ENCODE peak calls at places on chromosomes 4 and X, in eight cellular contexts. P, N, K, C, W, E, D and L are unnamed samples.

GRCh38 chrX:132393090-132393884 is 95.6 kb downstream of the MBNL3 start:
- DNase-seq in P (no peak), N (no peak), K (no peak), C (no peak), W (peak; percentile 16), E (no peak), D (no peak), L (no peak)

GRCh38 chr4:159267023-159267939 is 164.4 kb downstream of the RAPGEF2 start:
- DNase-seq in P (peak; percentile 46), N (no peak), K (no peak), C (no peak), W (no peak), E (no peak), D (peak; percentile 48), L (no peak)

GRCh38 chr4:172666711-172667368 is 501.8 kb upstream of the GALNT7 start:
- DNase-seq in P (no peak), N (no peak), K (peak; percentile 16), C (no peak), W (peak; percentile 72), E (no peak), D (peak; percentile 22), L (no peak)

GRCh38 chr4:154643493-154643892 is 31.0 kb upstream of the FGG start:
- DNase-seq in P (no peak), N (no peak), K (no peak), C (no peak), W (no peak), E (no peak), D (no peak), L (no peak)

GRCh38 chr4:28209371-28209924 is 1348.8 kb downstream of the STIM2 start:
- DNase-seq in P (no peak), N (no peak), K (no peak), C (no peak), W (peak; percentile 21), E (no peak), D (no peak), L (no peak)

GRCh38 chr4:167956676-167957075 is 135.7 kb upstream of the ANXA10 start:
- DNase-seq in P (peak; percentile 18), N (no peak), K (no peak), C (no peak), W (no peak), E (no peak), D (peak; percentile 12), L (no peak)

GRCh38 chrX:15269618-15270521 is at the start of gene ASB9:
- DNase-seq in P (peak; percentile 66), N (no peak), K (peak; percentile 96), C (peak; percentile 61), W (no peak), E (no peak), D (peak; percentile 34), L (no peak)

GRCh38 chr4:54228064-54228527 is 997 bp upstream of the PDGFRA start:
- DNase-seq in P (peak; percentile 96), N (no peak), K (peak; percentile 55), C (peak; percentile 81), W (peak; percentile 37), E (peak; percentile 43), D (peak; percentile 82), L (peak; percentile 85)

GRCh38 chr4:13173974-13174373 is 310.2 kb downstream of the RAB28 start:
- DNase-seq in P (peak; percentile 51), N (no peak), K (no peak), C (no peak), W (no peak), E (no peak), D (no peak), L (peak; percentile 78)

GRCh38 chr4:86223472-86223871 is 136.4 kb downstream of the MAPK10 start:
- DNase-seq in P (peak; percentile 67), N (no peak), K (peak; percentile 60), C (no peak), W (peak; percentile 63), E (peak; percentile 37), D (peak; percentile 13), L (no peak)

GRCh38 chr4:5338511-5338910 is 287.2 kb downstream of the STK32B start:
- DNase-seq in P (no peak), N (no peak), K (no peak), C (no peak), W (peak; percentile 29), E (no peak), D (no peak), L (no peak)

GRCh38 chrX:70755850-70756249 is 152.7 kb downstream of the TEX11 start:
- DNase-seq in P (no peak), N (peak; percentile 52), K (no peak), C (peak; percentile 26), W (no peak), E (peak; percentile 6), D (no peak), L (no peak)

GRCh38 chr4:98642991-98643426 is 15.4 kb downstream of the TSPAN5 start:
- DNase-seq in P (peak; percentile 49), N (no peak), K (peak; percentile 71), C (no peak), W (no peak), E (no peak), D (peak; percentile 89), L (no peak)

GRCh38 chrX:618761-619450 is 11.7 kb upstream of the SHOX start:
- DNase-seq in P (no peak), N (no peak), K (no peak), C (no peak), W (no peak), E (no peak), D (no peak), L (no peak)

GRCh38 chrX:10486373-10486772 is 134.0 kb downstream of the MID1 start:
- DNase-seq in P (peak; percentile 75), N (no peak), K (peak; percentile 38), C (no peak), W (no peak), E (no peak), D (peak; percentile 84), L (no peak)

GRCh38 chr4:158090323-158090722 is 82.5 kb downstream of the GASK1B start:
- DNase-seq in P (peak; percentile 56), N (no peak), K (no peak), C (no peak), W (peak; percentile 2), E (peak; percentile 10), D (peak; percentile 11), L (no peak)

GRCh38 chr4:128519163-128519810 is 231.7 kb upstream of the PGRMC2 start:
- DNase-seq in P (peak; percentile 34), N (no peak), K (no peak), C (no peak), W (no peak), E (no peak), D (peak; percentile 23), L (no peak)

GRCh38 chrX:154020500-154021115 is 906 bp upstream of the IRAK1 start:
- DNase-seq in P (no peak), N (no peak), K (peak; percentile 16), C (no peak), W (no peak), E (no peak), D (no peak), L (no peak)

GRCh38 chr4:10612476-10612875 is 72.1 kb downstream of the CLNK start:
- DNase-seq in P (no peak), N (no peak), K (no peak), C (no peak), W (no peak), E (no peak), D (no peak), L (no peak)

GRCh38 chr4:120096508-120097297 is 30.1 kb upstream of the MAD2L1 start:
- DNase-seq in P (no peak), N (no peak), K (peak; percentile 8), C (no peak), W (no peak), E (no peak), D (peak; percentile 5), L (no peak)

GRCh38 chrX:69165116-69165651 is at the start of gene PJA1:
- DNase-seq in P (peak; percentile 83), N (peak; percentile 64), K (peak; percentile 54), C (peak; percentile 82), W (peak; percentile 79), E (peak; percentile 67), D (peak; percentile 57), L (peak; percentile 82)

GRCh38 chr4:138983690-138984089 is 31.9 kb upstream of the NOCT start:
- DNase-seq in P (no peak), N (no peak), K (no peak), C (no peak), W (no peak), E (no peak), D (no peak), L (no peak)

GRCh38 chr4:138979742-138980141 is 35.8 kb upstream of the NOCT start:
- DNase-seq in P (no peak), N (no peak), K (peak; percentile 18), C (no peak), W (no peak), E (no peak), D (no peak), L (no peak)

GRCh38 chr4:138984647-138985046 is 30.9 kb upstream of the NOCT start:
- DNase-seq in P (no peak), N (no peak), K (no peak), C (no peak), W (no peak), E (no peak), D (no peak), L (no peak)

GRCh38 chr4:138981930-138982390 is 33.6 kb upstream of the NOCT start:
- DNase-seq in P (peak; percentile 93), N (no peak), K (peak; percentile 47), C (no peak), W (no peak), E (no peak), D (peak; percentile 74), L (no peak)

DNA sequence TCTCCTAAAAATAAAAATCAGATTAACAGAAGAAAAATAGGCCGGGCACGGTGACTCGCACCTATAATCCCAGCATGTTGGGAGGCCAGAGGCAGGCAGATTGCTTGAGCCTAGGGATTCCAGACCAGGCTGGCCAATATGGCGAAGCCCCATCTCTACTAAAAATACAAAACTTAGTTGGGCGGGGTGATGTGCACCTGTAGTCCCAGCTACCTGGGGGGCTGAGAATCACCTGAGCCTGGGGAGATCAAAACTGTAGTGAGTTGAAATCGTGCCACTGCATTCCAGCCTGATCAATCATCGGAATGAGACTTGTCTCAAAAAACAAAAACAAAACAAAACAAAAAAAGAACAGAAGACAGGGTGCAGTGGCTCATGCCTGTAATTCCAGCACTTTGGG is 32.8 kb upstream of the NOCT start:
- DNase-seq in P (no peak), N (no peak), K (no peak), C (no peak), W (no peak), E (no peak), D (no peak), L (no peak)
- H3K27ac ChIP-seq in P (no peak overlapping the region), N (no peak overlapping the region), K (no peak overlapping the region), C (no peak overlapping the region), W (no peak overlapping the region), E (no peak overlapping the region), D (no peak overlapping the region), L (no peak overlapping the region)

GRCh38 chrX:97384685-97385084 is 501.0 kb downstream of the RPA4 start:
- DNase-seq in P (no peak), N (no peak), K (no peak), C (no peak), W (no peak), E (no peak), D (no peak), L (no peak)
- H3K4me3 ChIP-seq in P (no peak overlapping the region), N (no peak overlapping the region), K (no peak overlapping the region), C (no peak overlapping the region), W (no peak overlapping the region), E (no peak overlapping the region), D (no peak overlapping the region), L (no peak overlapping the region)

GRCh38 chrX:40006025-40007017 is 91.4 kb downstream of the BCOR start:
- DNase-seq in P (peak; percentile 50), N (no peak), K (no peak), C (peak; percentile 75), W (no peak), E (peak; percentile 18), D (no peak), L (no peak)
- TF ChIP-seq CTCF in P (no peak), N (no peak), K (no peak), C (no peak), W (no peak), E (no peak), D (no peak), L (no peak)

GRCh38 chrX:78545233-78545632 is 113.9 kb downstream of the RTL3 start:
- DNase-seq in P (no peak), N (no peak), K (no peak), C (no peak), W (no peak), E (no peak), D (no peak), L (no peak)
- H3K27ac ChIP-seq in P (no peak overlapping the region), N (no peak overlapping the region), K (no peak overlapping the region), C (no peak overlapping the region), W (no peak overlapping the region), E (no peak overlapping the region), D (no peak overlapping the region), L (no peak overlapping the region)